ENCODE peak calls at places on chromosomes 2 and 18, in ten cellular contexts. One of them, this sample, is unnamed.

GRCh38 chr2:6954586-6954985 is 37.4 kb downstream of the RNF144A start:
- DNase-seq in right cardiac atrium: no peak
- DNase-seq in ELR: no peak
- DNase-seq in islet precursor cell: no peak
- DNase-seq in COR-L47: no peak
- DNase-seq in SW480: no peak
- DNase-seq in substantia nigra: no peak
- DNase-seq in iPS-NIHi11: no peak
- DNase-seq in IMR-90: no peak
- DNase-seq in prostate gland: no peak
- DNase-seq in this sample: no peak

GRCh38 chr2:170500104-170500503 is 215.0 kb upstream of the SP5 start:
- DNase-seq in right cardiac atrium: no peak
- DNase-seq in ELR: no peak
- DNase-seq in islet precursor cell: no peak
- DNase-seq in COR-L47: no peak
- DNase-seq in SW480: no peak
- DNase-seq in substantia nigra: no peak
- DNase-seq in iPS-NIHi11: no peak
- DNase-seq in IMR-90: no peak
- DNase-seq in prostate gland: no peak
- DNase-seq in this sample: no peak

GRCh38 chr2:207867905-207868304 is 98.2 kb upstream of the FZD5 start:
- DNase-seq in right cardiac atrium: no peak
- DNase-seq in ELR: no peak
- DNase-seq in islet precursor cell: no peak
- DNase-seq in COR-L47: no peak
- DNase-seq in SW480: no peak
- DNase-seq in substantia nigra: no peak
- DNase-seq in iPS-NIHi11: no peak
- DNase-seq in IMR-90: no peak
- DNase-seq in prostate gland: no peak
- DNase-seq in this sample: no peak

GRCh38 chr18:78976697-78977626 is 2.7 kb upstream of the SALL3 start:
- DNase-seq in right cardiac atrium: no peak
- DNase-seq in ELR: no peak
- DNase-seq in islet precursor cell: peak
- DNase-seq in COR-L47: no peak
- DNase-seq in SW480: no peak
- DNase-seq in substantia nigra: no peak
- DNase-seq in iPS-NIHi11: no peak
- DNase-seq in IMR-90: no peak
- DNase-seq in prostate gland: no peak
- DNase-seq in this sample: no peak

GRCh38 chr2:112229365-112229764 is 25.5 kb downstream of the ZC3H8 start:
- DNase-seq in right cardiac atrium: no peak
- DNase-seq in ELR: no peak
- DNase-seq in islet precursor cell: no peak
- DNase-seq in COR-L47: no peak
- DNase-seq in SW480: no peak
- DNase-seq in substantia nigra: no peak
- DNase-seq in iPS-NIHi11: no peak
- DNase-seq in IMR-90: no peak
- DNase-seq in prostate gland: no peak
- DNase-seq in this sample: no peak

GRCh38 chr2:196808281-196808680 is 874 bp downstream of the C2orf66 start:
- DNase-seq in right cardiac atrium: no peak
- DNase-seq in ELR: peak
- DNase-seq in islet precursor cell: no peak
- DNase-seq in COR-L47: no peak
- DNase-seq in SW480: no peak
- DNase-seq in substantia nigra: no peak
- DNase-seq in iPS-NIHi11: peak
- DNase-seq in IMR-90: no peak
- DNase-seq in prostate gland: no peak
- DNase-seq in this sample: no peak

GRCh38 chr2:229578052-229578846 is 136.1 kb downstream of the DNER start:
- DNase-seq in right cardiac atrium: no peak
- DNase-seq in ELR: no peak
- DNase-seq in islet precursor cell: no peak
- DNase-seq in COR-L47: no peak
- DNase-seq in SW480: peak
- DNase-seq in substantia nigra: no peak
- DNase-seq in iPS-NIHi11: peak
- DNase-seq in IMR-90: no peak
- DNase-seq in prostate gland: no peak
- DNase-seq in this sample: no peak

GRCh38 chr2:161384864-161385263 is 31.2 kb upstream of the TBR1 start:
- DNase-seq in right cardiac atrium: no peak
- DNase-seq in ELR: no peak
- DNase-seq in islet precursor cell: no peak
- DNase-seq in COR-L47: no peak
- DNase-seq in SW480: no peak
- DNase-seq in substantia nigra: no peak
- DNase-seq in iPS-NIHi11: no peak
- DNase-seq in IMR-90: no peak
- DNase-seq in prostate gland: no peak
- DNase-seq in this sample: no peak

GRCh38 chr2:88188741-88189140 is 18.6 kb downstream of the THNSL2 start:
- DNase-seq in right cardiac atrium: peak
- DNase-seq in ELR: peak
- DNase-seq in islet precursor cell: no peak
- DNase-seq in COR-L47: no peak
- DNase-seq in SW480: no peak
- DNase-seq in substantia nigra: no peak
- DNase-seq in iPS-NIHi11: no peak
- DNase-seq in IMR-90: no peak
- DNase-seq in prostate gland: no peak
- DNase-seq in this sample: no peak

GRCh38 chr2:122340246-122340645 is 584.8 kb downstream of the TSN start:
- DNase-seq in right cardiac atrium: no peak
- DNase-seq in ELR: no peak
- DNase-seq in islet precursor cell: no peak
- DNase-seq in COR-L47: no peak
- DNase-seq in SW480: no peak
- DNase-seq in substantia nigra: no peak
- DNase-seq in iPS-NIHi11: no peak
- DNase-seq in IMR-90: no peak
- DNase-seq in prostate gland: no peak
- DNase-seq in this sample: no peak

GRCh38 chr2:174662459-174662858 is 64.9 kb upstream of the WIPF1 start:
- DNase-seq in right cardiac atrium: peak
- DNase-seq in ELR: peak
- DNase-seq in islet precursor cell: no peak
- DNase-seq in COR-L47: no peak
- DNase-seq in SW480: no peak
- DNase-seq in substantia nigra: no peak
- DNase-seq in iPS-NIHi11: no peak
- DNase-seq in IMR-90: peak
- DNase-seq in prostate gland: no peak
- DNase-seq in this sample: no peak

GRCh38 chr2:181411105-181411849 is 45.9 kb upstream of the ITGA4 start:
- DNase-seq in right cardiac atrium: no peak
- DNase-seq in ELR: no peak
- DNase-seq in islet precursor cell: peak
- DNase-seq in COR-L47: peak
- DNase-seq in SW480: no peak
- DNase-seq in substantia nigra: no peak
- DNase-seq in iPS-NIHi11: peak
- DNase-seq in IMR-90: no peak
- DNase-seq in prostate gland: no peak
- DNase-seq in this sample: peak

GRCh38 chr2:23924589-23925359 is 2.1 kb downstream of the ATAD2B start:
- DNase-seq in right cardiac atrium: no peak
- DNase-seq in ELR: no peak
- DNase-seq in islet precursor cell: no peak
- DNase-seq in COR-L47: no peak
- DNase-seq in SW480: no peak
- DNase-seq in substantia nigra: no peak
- DNase-seq in iPS-NIHi11: no peak
- DNase-seq in IMR-90: no peak
- DNase-seq in prostate gland: no peak
- DNase-seq in this sample: no peak

GRCh38 chr2:203583696-203584095 is 48.6 kb upstream of the RAPH1 start:
- DNase-seq in right cardiac atrium: no peak
- DNase-seq in ELR: peak
- DNase-seq in islet precursor cell: peak
- DNase-seq in COR-L47: no peak
- DNase-seq in SW480: peak
- DNase-seq in substantia nigra: no peak
- DNase-seq in iPS-NIHi11: no peak
- DNase-seq in IMR-90: peak
- DNase-seq in prostate gland: no peak
- DNase-seq in this sample: no peak

GRCh38 chr18:68660355-68661183 is 54.3 kb downstream of the TMX3 start:
- DNase-seq in right cardiac atrium: no peak
- DNase-seq in ELR: peak
- DNase-seq in islet precursor cell: no peak
- DNase-seq in COR-L47: peak
- DNase-seq in SW480: peak
- DNase-seq in substantia nigra: no peak
- DNase-seq in iPS-NIHi11: peak
- DNase-seq in IMR-90: peak
- DNase-seq in prostate gland: no peak
- DNase-seq in this sample: peak

GRCh38 chr2:168758970-168759820 is 43.2 kb upstream of the NOSTRIN start:
- DNase-seq in right cardiac atrium: no peak
- DNase-seq in ELR: peak
- DNase-seq in islet precursor cell: no peak
- DNase-seq in COR-L47: peak
- DNase-seq in SW480: peak
- DNase-seq in substantia nigra: no peak
- DNase-seq in iPS-NIHi11: peak
- DNase-seq in IMR-90: peak
- DNase-seq in prostate gland: peak
- DNase-seq in this sample: peak

GRCh38 chr2:12318427-12319057 is 398.2 kb upstream of the TRIB2 start:
- DNase-seq in right cardiac atrium: no peak
- DNase-seq in ELR: peak
- DNase-seq in islet precursor cell: peak
- DNase-seq in COR-L47: no peak
- DNase-seq in SW480: peak
- DNase-seq in substantia nigra: no peak
- DNase-seq in iPS-NIHi11: no peak
- DNase-seq in IMR-90: peak
- DNase-seq in prostate gland: peak
- DNase-seq in this sample: no peak

GRCh38 chr18:66916834-66917233 is 312.9 kb upstream of the CDH19 start:
- DNase-seq in right cardiac atrium: no peak
- DNase-seq in ELR: no peak
- DNase-seq in islet precursor cell: no peak
- DNase-seq in COR-L47: no peak
- DNase-seq in SW480: peak
- DNase-seq in substantia nigra: no peak
- DNase-seq in iPS-NIHi11: no peak
- DNase-seq in IMR-90: no peak
- DNase-seq in prostate gland: no peak
- DNase-seq in this sample: no peak

GRCh38 chr2:42601076-42601475 is 32.6 kb downstream of the MTA3 start:
- DNase-seq in right cardiac atrium: no peak
- DNase-seq in ELR: no peak
- DNase-seq in islet precursor cell: no peak
- DNase-seq in COR-L47: no peak
- DNase-seq in SW480: no peak
- DNase-seq in substantia nigra: no peak
- DNase-seq in iPS-NIHi11: no peak
- DNase-seq in IMR-90: peak
- DNase-seq in prostate gland: no peak
- DNase-seq in this sample: no peak

GRCh38 chr2:68255736-68256450 is 3.6 kb upstream of the PPP3R1 start:
- DNase-seq in right cardiac atrium: no peak
- DNase-seq in ELR: peak
- DNase-seq in islet precursor cell: no peak
- DNase-seq in COR-L47: no peak
- DNase-seq in SW480: no peak
- DNase-seq in substantia nigra: no peak
- DNase-seq in iPS-NIHi11: no peak
- DNase-seq in IMR-90: peak
- DNase-seq in prostate gland: no peak
- DNase-seq in this sample: no peak

GRCh38 chr2:144771348-144771747 is 251.4 kb upstream of the ZEB2 start:
- DNase-seq in right cardiac atrium: no peak
- DNase-seq in ELR: no peak
- DNase-seq in islet precursor cell: no peak
- DNase-seq in COR-L47: peak
- DNase-seq in SW480: no peak
- DNase-seq in substantia nigra: no peak
- DNase-seq in iPS-NIHi11: no peak
- DNase-seq in IMR-90: no peak
- DNase-seq in prostate gland: no peak
- DNase-seq in this sample: no peak

GRCh38 chr2:229910832-229911412 is 10.9 kb downstream of the TRIP12 start:
- DNase-seq in right cardiac atrium: no peak
- DNase-seq in ELR: peak
- DNase-seq in islet precursor cell: no peak
- DNase-seq in COR-L47: no peak
- DNase-seq in SW480: peak
- DNase-seq in substantia nigra: no peak
- DNase-seq in iPS-NIHi11: peak
- DNase-seq in IMR-90: no peak
- DNase-seq in prostate gland: no peak
- DNase-seq in this sample: no peak

GRCh38 chr2:114949228-114949804 is 506.9 kb downstream of the DPP10 start:
- DNase-seq in right cardiac atrium: no peak
- DNase-seq in ELR: no peak
- DNase-seq in islet precursor cell: no peak
- DNase-seq in COR-L47: no peak
- DNase-seq in SW480: no peak
- DNase-seq in substantia nigra: no peak
- DNase-seq in iPS-NIHi11: no peak
- DNase-seq in IMR-90: no peak
- DNase-seq in prostate gland: no peak
- DNase-seq in this sample: no peak

GRCh38 chr2:101109451-101110140 is 41.6 kb downstream of the TBC1D8 start:
- DNase-seq in right cardiac atrium: no peak
- DNase-seq in ELR: no peak
- DNase-seq in islet precursor cell: no peak
- DNase-seq in COR-L47: no peak
- DNase-seq in SW480: no peak
- DNase-seq in substantia nigra: no peak
- DNase-seq in iPS-NIHi11: no peak
- DNase-seq in IMR-90: no peak
- DNase-seq in prostate gland: no peak
- DNase-seq in this sample: peak

GRCh38 chr2:175804130-175804529 is 197.9 kb downstream of the LNPK start:
- DNase-seq in right cardiac atrium: no peak
- DNase-seq in ELR: no peak
- DNase-seq in islet precursor cell: no peak
- DNase-seq in COR-L47: no peak
- DNase-seq in SW480: no peak
- DNase-seq in substantia nigra: no peak
- DNase-seq in iPS-NIHi11: no peak
- DNase-seq in IMR-90: no peak
- DNase-seq in prostate gland: no peak
- DNase-seq in this sample: peak

GRCh38 chr2:152694161-152694661 is 23.1 kb downstream of the PRPF40A start:
- DNase-seq in right cardiac atrium: no peak
- DNase-seq in ELR: peak
- DNase-seq in islet precursor cell: peak
- DNase-seq in COR-L47: no peak
- DNase-seq in SW480: no peak
- DNase-seq in substantia nigra: no peak
- DNase-seq in iPS-NIHi11: no peak
- DNase-seq in IMR-90: peak
- DNase-seq in prostate gland: no peak
- DNase-seq in this sample: no peak

GRCh38 chr2:240300840-240301239 is 134.6 kb upstream of the GPC1 start:
- DNase-seq in right cardiac atrium: no peak
- DNase-seq in ELR: no peak
- DNase-seq in islet precursor cell: no peak
- DNase-seq in COR-L47: no peak
- DNase-seq in SW480: no peak
- DNase-seq in substantia nigra: no peak
- DNase-seq in iPS-NIHi11: peak
- DNase-seq in IMR-90: no peak
- DNase-seq in prostate gland: no peak
- DNase-seq in this sample: no peak

GRCh38 chr2:222939208-222939846 is 78.5 kb downstream of the ACSL3 start:
- DNase-seq in right cardiac atrium: no peak
- DNase-seq in ELR: peak
- DNase-seq in islet precursor cell: peak
- DNase-seq in COR-L47: peak
- DNase-seq in SW480: peak
- DNase-seq in substantia nigra: no peak
- DNase-seq in iPS-NIHi11: peak
- DNase-seq in IMR-90: peak
- DNase-seq in prostate gland: peak
- DNase-seq in this sample: peak